ENCODE peak calls at places on chromosomes 11 and 22, in seven cellular contexts. P is psoas muscle; E is CD8-positive, alpha-beta T cell; A is right atrium auricular region; U is hepatocyte; N is heart left ventricle; L is neural progenitor cell. W is an unnamed sample.

GRCh38 chr11:33257160-33257896 is at the start of gene HIPK3:
- DNase-seq in P (peak; percentile 90), A (peak; percentile 78), U (peak; percentile 95), L (peak; percentile 94), N (peak; percentile 89), E (peak; percentile 68), W (peak; percentile 84)

GRCh38 chr22:40178417-40179409 is 988 bp downstream of the TNRC6B start:
- DNase-seq in P (no peak), E (no peak), L (peak; percentile 79), U (peak; percentile 54), N (no peak), A (no peak), W (peak; percentile 4)

GRCh38 chr11:123093686-123094085 is 31.8 kb upstream of the HSPA8 start:
- DNase-seq in N (no peak), E (no peak), U (no peak), P (no peak), A (no peak), L (no peak), W (no peak)

GRCh38 chr11:131944709-131945108 is 574.3 kb downstream of the NTM start:
- DNase-seq in U (no peak), N (no peak), P (no peak), E (no peak), L (no peak), A (no peak), W (no peak)

GRCh38 chr11:77705195-77705876 is 67.7 kb upstream of the CLNS1A start:
- DNase-seq in U (peak; percentile 43), P (no peak), A (no peak), E (peak; percentile 0), L (no peak), N (no peak), W (no peak)

GRCh38 chr11:114326776-114327175 is 30.6 kb downstream of the NNMT start:
- DNase-seq in A (no peak), E (no peak), P (no peak), N (no peak), U (no peak), L (no peak), W (no peak)

GRCh38 chr11:10208045-10208674 is 85.9 kb downstream of the SBF2 start:
- DNase-seq in U (peak; percentile 47), L (peak; percentile 55), A (no peak), E (no peak), N (no peak), P (no peak), W (peak; percentile 31)

GRCh38 chr22:32909561-32910348 is 108.2 kb downstream of the TIMP3 start:
- DNase-seq in L (no peak), N (no peak), U (no peak), E (no peak), A (no peak), P (no peak), W (no peak)

GRCh38 chr11:46367244-46367915 is 14.1 kb upstream of the MDK start:
- DNase-seq in N (peak; percentile 68), L (peak; percentile 84), E (peak; percentile 73), A (no peak), P (peak; percentile 86), U (peak; percentile 74), W (peak; percentile 80)

GRCh38 chr11:62391642-62392425 is 27.0 kb upstream of the SCGB1A1 start:
- DNase-seq in E (no peak), P (no peak), A (no peak), L (no peak), U (no peak), N (no peak), W (no peak)

GRCh38 chr11:44322243-44322642 is 12.3 kb upstream of the ALX4 start:
- DNase-seq in N (no peak), U (no peak), L (no peak), E (no peak), P (no peak), A (no peak), W (no peak)

GRCh38 chr11:117410861-117411725 is 83.4 kb downstream of the CEP164 start:
- DNase-seq in A (no peak), U (no peak), P (no peak), L (no peak), E (no peak), N (no peak), W (no peak)

GRCh38 chr11:82692981-82693380 is 40.7 kb downstream of the FAM181B start:
- DNase-seq in N (no peak), A (no peak), P (no peak), U (no peak), L (peak; percentile 15), E (no peak), W (no peak)

GRCh38 chr11:37502202-37502601 is 904.2 kb upstream of the RAG2 start:
- DNase-seq in U (no peak), N (no peak), L (no peak), P (no peak), A (no peak), E (no peak), W (no peak)

GRCh38 chr11:118224512-118225180 is at the start of gene JAML:
- DNase-seq in A (no peak), U (no peak), N (no peak), L (no peak), E (peak; percentile 52), P (no peak), W (peak; percentile 84)

GRCh38 chr22:39224550-39224949 is 20.2 kb downstream of the PDGFB start:
- DNase-seq in N (peak; percentile 1), U (no peak), A (no peak), P (peak; percentile 15), E (no peak), L (no peak), W (no peak)

GRCh38 chr11:64229959-64230208 is 464 bp upstream of the DNAJC4 start:
- DNase-seq in U (no peak), A (no peak), P (no peak), N (no peak), L (no peak), E (no peak), W (no peak)

DNA sequence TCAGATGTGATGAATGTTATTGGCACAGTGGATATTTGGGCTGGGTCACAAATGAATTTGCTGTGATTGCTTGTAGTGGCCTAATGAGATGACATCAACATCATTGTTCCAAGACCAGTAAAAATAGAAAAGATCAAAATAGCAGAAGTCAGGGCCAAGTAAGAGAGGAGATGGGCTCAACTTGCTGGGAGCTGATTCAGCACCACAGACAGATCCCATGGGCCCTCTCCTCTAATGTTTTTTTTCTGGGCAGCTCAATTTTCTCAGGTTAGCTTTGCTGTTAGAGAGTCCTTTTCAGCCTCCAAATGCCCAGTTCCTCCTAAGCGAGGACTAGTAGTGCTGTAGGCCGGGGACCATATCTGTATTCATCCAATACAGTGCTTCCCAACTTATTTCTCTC is 86.0 kb upstream of the IZUMO1R start:
- DNase-seq in A (no peak), E (no peak), N (no peak), P (no peak), L (peak; percentile 27), U (no peak), W (no peak)
- H3K9me3 ChIP-seq in A (peaks cover 19% of the 10 kb centered on the region), E (peaks cover 8% of the 10 kb centered on the region), N (no peaks in the 10 kb centered on the region), P (peaks cover 2% of the 10 kb centered on the region), L (no peaks in the 10 kb centered on the region), U (no peaks in the 10 kb centered on the region), W (peaks cover 18% of the 10 kb centered on the region)

DNA sequence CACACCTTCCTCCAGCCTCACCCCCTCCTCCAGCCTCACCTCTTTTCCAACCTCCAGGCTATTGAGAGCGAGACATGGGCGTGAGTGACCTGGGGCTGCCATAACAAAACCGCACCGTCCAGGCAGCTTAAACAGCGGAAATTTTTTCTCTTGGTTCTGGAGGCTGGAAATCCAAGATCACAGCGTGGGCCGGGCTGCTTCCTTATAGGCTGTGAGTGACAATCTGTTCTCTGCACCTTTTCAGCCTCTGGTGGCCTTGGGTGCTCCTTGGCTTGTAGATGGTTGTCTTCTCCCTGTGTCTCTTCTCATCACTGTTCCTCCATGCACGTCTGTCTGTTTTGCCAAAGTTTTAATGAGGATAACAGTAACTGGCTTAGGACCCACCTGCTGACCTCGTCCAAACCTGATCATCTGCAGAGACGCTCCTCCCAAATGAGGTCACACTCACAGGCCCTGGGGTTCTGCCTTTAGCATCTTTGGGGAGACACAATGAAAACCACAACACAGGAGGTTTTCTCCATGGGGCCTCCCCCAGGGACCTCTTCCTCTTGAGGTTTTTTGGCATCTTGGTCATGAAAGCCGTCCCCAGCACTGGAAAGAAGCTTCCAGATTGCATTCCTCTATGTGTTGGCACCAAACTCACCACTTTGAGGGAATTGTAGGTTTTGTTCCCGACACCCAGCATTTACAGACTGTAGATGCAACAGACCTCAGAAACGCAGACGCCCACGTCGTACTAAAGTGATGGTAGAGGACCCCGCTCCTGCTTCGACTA is 878.1 kb downstream of the BRD1 start:
- DNase-seq in P (no peak), U (peak; percentile 1), A (peak; percentile 38), N (no peak), L (no peak), E (no peak), W (no peak)
- H3K9me3 ChIP-seq in P (no peaks in the 10 kb centered on the region), U (no peaks in the 10 kb centered on the region), A (no peaks in the 10 kb centered on the region), N (no peaks in the 10 kb centered on the region), L (no peaks in the 10 kb centered on the region), E (no peaks in the 10 kb centered on the region), W (no peaks in the 10 kb centered on the region)

GRCh38 chr11:70737816-70738630 is 339.7 kb downstream of the CTTN start:
- DNase-seq in A (no peak), N (peak; percentile 13), P (no peak), L (no peak), U (no peak), E (no peak), W (peak; percentile 15)
- H3K9me3 ChIP-seq in A (no peaks in the 10 kb centered on the region), N (no peaks in the 10 kb centered on the region), P (no peaks in the 10 kb centered on the region), L (no peaks in the 10 kb centered on the region), U (no peaks in the 10 kb centered on the region), E (no peaks in the 10 kb centered on the region), W (no peaks in the 10 kb centered on the region)

DNA sequence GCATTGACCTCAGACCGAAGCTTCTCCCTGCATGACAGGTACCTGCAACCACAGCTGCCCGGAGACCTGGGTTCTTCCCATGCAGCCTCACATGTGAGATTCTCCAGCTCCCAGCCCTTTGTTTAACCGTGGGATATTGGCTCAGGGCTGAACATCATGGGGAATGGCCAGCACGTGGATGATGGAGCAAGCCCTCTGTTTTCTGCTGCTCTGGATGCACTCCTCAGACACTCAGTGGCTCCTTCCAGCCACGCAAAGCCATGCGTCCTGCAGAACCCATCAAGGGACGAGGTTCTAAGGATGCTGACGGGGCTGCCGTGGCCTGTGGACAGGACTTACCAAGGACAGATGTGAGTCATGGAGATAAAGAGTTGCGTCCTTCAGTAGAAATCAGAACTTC is 639.1 kb downstream of the BRD1 start:
- DNase-seq in P (peak; percentile 32), A (no peak), E (no peak), U (no peak), L (no peak), N (no peak), W (no peak)
- H3K9me3 ChIP-seq in P (no peaks in the 10 kb centered on the region), A (no peaks in the 10 kb centered on the region), E (no peaks in the 10 kb centered on the region), U (no peaks in the 10 kb centered on the region), L (no peaks in the 10 kb centered on the region), N (no peaks in the 10 kb centered on the region), W (no peaks in the 10 kb centered on the region)